ENCODE peak calls at places on chromosomes 2 and 18, in nine cellular contexts. D is brain microvascular endothelial cell, H is esophagus muscularis mucosa, P is tibial artery, A is astrocyte, X is Peyer's patch, W is testis, I is stomach, V is dorsolateral prefrontal cortex. K is an unnamed sample.

GRCh38 chr2:149224458-149224857 is 105.9 kb upstream of the LYPD6 start:
- DNase-seq in D (no peak), H (no peak), P (no peak), A (no peak), X (no peak), W (no peak), I (peak; percentile 46), V (no peak), K (no peak)

GRCh38 chr18:55150001-55150400 is 190.7 kb upstream of the CCDC68 start:
- DNase-seq in D (no peak), H (no peak), P (peak; percentile 38), A (peak; percentile 59), X (no peak), W (no peak), I (no peak), V (no peak), K (no peak)

GRCh38 chr18:48835119-48835518 is 115.6 kb downstream of the SMAD7 start:
- DNase-seq in D (no peak), H (no peak), P (no peak), A (no peak), X (peak; percentile 44), W (no peak), I (no peak), V (peak; percentile 6), K (no peak)

GRCh38 chr2:128786296-128786695 is 467.6 kb upstream of the HS6ST1 start:
- DNase-seq in D (no peak), H (peak; percentile 70), P (no peak), A (peak; percentile 1), X (no peak), W (no peak), I (no peak), V (no peak), K (no peak)

GRCh38 chr2:152620218-152620617 is 97.0 kb downstream of the PRPF40A start:
- DNase-seq in D (no peak), H (no peak), P (no peak), A (no peak), X (no peak), W (no peak), I (no peak), V (no peak), K (no peak)

GRCh38 chr2:71151620-71152019 is 21.2 kb downstream of the MPHOSPH10 start:
- DNase-seq in D (no peak), H (no peak), P (no peak), A (no peak), X (no peak), W (no peak), I (no peak), V (no peak), K (no peak)

GRCh38 chr18:63309422-63309821 is 10.1 kb downstream of the BCL2 start:
- DNase-seq in D (no peak), H (no peak), P (no peak), A (no peak), X (peak; percentile 67), W (no peak), I (no peak), V (no peak), K (no peak)

GRCh38 chr2:211354481-211354880 is 798.1 kb downstream of the CPS1 start:
- DNase-seq in D (no peak), H (no peak), P (no peak), A (no peak), X (no peak), W (no peak), I (no peak), V (no peak), K (no peak)

GRCh38 chr18:48675912-48676311 is 137.1 kb downstream of the CTIF start:
- DNase-seq in D (no peak), H (no peak), P (peak; percentile 26), A (no peak), X (peak; percentile 43), W (no peak), I (no peak), V (no peak), K (no peak)

GRCh38 chr2:136115183-136115751 is 2.7 kb downstream of the CXCR4 start:
- DNase-seq in D (no peak), H (no peak), P (no peak), A (no peak), X (peak; percentile 76), W (no peak), I (no peak), V (no peak), K (no peak)

GRCh38 chr2:160652236-160652635 is 158.6 kb upstream of the RBMS1 start:
- DNase-seq in D (peak; percentile 13), H (peak; percentile 91), P (peak; percentile 65), A (peak; percentile 58), X (peak; percentile 82), W (no peak), I (no peak), V (no peak), K (no peak)

GRCh38 chr2:218267259-218267658 is 2.7 kb downstream of the AAMP start:
- DNase-seq in D (no peak), H (no peak), P (peak; percentile 21), A (no peak), X (no peak), W (no peak), I (no peak), V (peak; percentile 17), K (no peak)

GRCh38 chr2:235563056-235563777 is 69.4 kb downstream of the AGAP1 start:
- DNase-seq in D (no peak), H (no peak), P (no peak), A (no peak), X (no peak), W (no peak), I (no peak), V (no peak), K (peak; percentile 24)

GRCh38 chr2:96493072-96493471 is 12.1 kb downstream of the NEURL3 start:
- DNase-seq in D (no peak), H (no peak), P (no peak), A (no peak), X (no peak), W (no peak), I (no peak), V (no peak), K (no peak)

GRCh38 chr2:18213986-18214385 is 335.5 kb downstream of the KCNS3 start:
- DNase-seq in D (no peak), H (no peak), P (no peak), A (no peak), X (no peak), W (no peak), I (no peak), V (no peak), K (no peak)

GRCh38 chr2:18218160-18218933 is 339.9 kb downstream of the KCNS3 start:
- DNase-seq in D (no peak), H (no peak), P (no peak), A (no peak), X (no peak), W (no peak), I (no peak), V (no peak), K (no peak)

GRCh38 chr2:18214936-18215335 is 336.5 kb downstream of the KCNS3 start:
- DNase-seq in D (no peak), H (no peak), P (no peak), A (peak; percentile 55), X (no peak), W (no peak), I (no peak), V (no peak), K (no peak)

DNA sequence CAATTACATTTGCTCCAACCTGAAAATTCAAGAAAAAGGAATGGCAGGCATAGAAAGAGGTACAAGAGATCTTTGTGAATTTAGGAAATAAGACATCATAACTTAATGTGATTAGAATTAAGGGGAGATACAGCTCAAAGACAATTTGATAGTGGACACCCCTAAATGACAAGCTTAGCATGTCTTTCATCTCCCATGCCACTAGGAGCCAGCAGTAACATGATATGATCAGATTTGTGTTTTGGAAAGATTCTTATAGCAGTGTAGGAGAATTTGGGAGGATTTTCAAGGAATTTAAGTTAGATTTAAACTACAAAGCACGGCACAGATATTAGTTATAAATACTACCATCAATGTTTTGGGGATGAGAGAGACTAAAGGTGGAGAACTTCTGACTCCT is 340.8 kb downstream of the RDH14 start:
- DNase-seq in D (no peak), H (no peak), P (no peak), A (no peak), X (no peak), W (no peak), I (no peak), V (no peak), K (no peak)
- TF ChIP-seq CTCF in D (peak; percentile 49), H (no peak), P (no peak), A (peak; percentile 13), X (no peak), W (no peak), I (no peak), V (no peak), K (no peak)

DNA sequence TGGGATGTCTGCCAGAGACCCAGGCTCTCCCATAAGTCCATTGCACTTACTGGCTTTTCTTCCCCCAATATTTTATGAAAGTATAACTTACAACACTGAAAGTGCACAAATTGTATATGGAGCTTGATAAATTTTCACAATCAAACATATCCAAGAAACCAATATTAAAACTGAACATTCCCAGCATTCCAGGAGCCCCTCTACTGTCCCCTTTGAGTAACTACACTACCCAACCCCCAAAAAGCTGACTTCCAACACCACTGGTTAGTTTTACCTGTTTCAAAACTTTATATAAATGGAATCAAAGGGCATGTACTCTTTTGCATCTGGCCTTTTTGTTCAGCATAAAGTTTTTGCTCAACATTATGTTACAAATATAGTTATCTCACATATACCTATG is 35.2 kb upstream of the PKDCC start:
- DNase-seq in D (no peak), H (no peak), P (no peak), A (no peak), X (no peak), W (no peak), I (no peak), V (no peak), K (no peak)
- TF ChIP-seq CTCF in D (peak; percentile 31), H (no peak), P (no peak), A (no peak), X (no peak), W (no peak), I (no peak), V (no peak), K (peak; percentile 39)

DNA sequence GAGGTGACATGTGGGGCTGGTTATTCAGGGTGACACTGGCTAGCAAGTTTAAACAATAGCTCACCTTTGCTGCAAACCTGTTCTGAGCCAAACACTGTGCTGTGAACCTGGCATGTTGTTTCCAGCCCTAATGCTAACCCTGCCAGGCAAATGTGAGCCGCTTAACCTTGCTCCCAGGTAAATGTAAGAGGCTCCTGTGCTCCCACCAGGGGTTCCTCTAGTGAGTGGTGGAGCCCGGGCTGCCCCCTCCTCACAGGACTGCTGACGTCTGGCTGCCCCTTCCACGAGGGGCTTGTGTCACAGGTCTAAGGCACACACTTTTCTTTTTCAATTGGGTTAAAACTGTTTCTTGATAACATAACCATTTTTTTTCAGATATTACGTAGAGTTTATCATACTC is 223.7 kb downstream of the DCDC2C start:
- DNase-seq in D (no peak), H (peak; percentile 86), P (no peak), A (no peak), X (no peak), W (no peak), I (no peak), V (no peak), K (no peak)
- TF ChIP-seq CTCF in D (no peak), H (no peak), P (no peak), A (no peak), X (no peak), W (no peak), I (no peak), V (no peak), K (no peak)

DNA sequence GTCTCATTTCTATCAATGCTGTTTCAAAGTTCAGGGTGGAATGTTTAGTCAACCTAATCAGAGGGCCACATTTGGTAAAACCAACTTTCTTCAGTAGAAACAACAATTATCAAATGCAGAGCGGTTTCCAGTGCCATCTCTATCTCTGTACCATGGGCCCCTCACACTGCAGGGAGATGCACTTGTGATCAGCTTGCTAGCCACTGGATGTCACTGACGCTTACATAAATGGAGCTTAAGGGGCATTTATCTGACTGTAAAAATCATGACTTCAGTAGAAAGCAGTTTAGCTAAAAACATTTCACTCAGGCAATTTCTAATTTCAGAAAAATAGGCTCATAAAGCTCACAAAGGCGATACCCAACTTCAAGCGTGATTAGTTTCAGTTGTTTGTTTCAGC is 678.0 kb downstream of the ZEB2 start:
- DNase-seq in D (no peak), H (no peak), P (no peak), A (no peak), X (no peak), W (no peak), I (no peak), V (no peak), K (peak; percentile 7)
- TF ChIP-seq CTCF in D (peak; percentile 52), H (no peak), P (no peak), A (no peak), X (no peak), W (no peak), I (no peak), V (no peak), K (peak; percentile 42)